ENCODE peak calls at places on chromosome 18, in seven cellular contexts. Y is RWPE1; P is DMS153; M is heart right ventricle; A is CD8-positive, alpha-beta T cell; K is A172; G is endothelial cell. R is an unnamed sample.

GRCh38 chr18:22467760-22468553 is 50.2 kb upstream of the CTAGE1 start:
- DNase-seq in G (no peak), M (no peak), Y (peak), P (no peak), K (peak), A (no peak), R (peak)

GRCh38 chr18:8959551-8960135 is 142.9 kb upstream of the NDUFV2 start:
- DNase-seq in A (no peak), G (no peak), P (no peak), Y (no peak), M (no peak), K (no peak), R (no peak)

GRCh38 chr18:23020555-23021294 is 87.6 kb downstream of the RBBP8 start:
- DNase-seq in A (no peak), M (no peak), K (no peak), P (no peak), Y (no peak), G (no peak), R (no peak)

GRCh38 chr18:38940863-38941531 is 1375.4 kb upstream of the CELF4 start:
- DNase-seq in P (no peak), Y (peak), K (peak), A (peak), G (no peak), M (no peak), R (no peak)

GRCh38 chr18:55522011-55522410 is 66.0 kb downstream of the TCF4 start:
- DNase-seq in G (peak), A (no peak), P (no peak), K (no peak), Y (no peak), M (no peak), R (no peak)

GRCh38 chr18:76369791-76370555 is 125.1 kb downstream of the ZNF516 start:
- DNase-seq in M (no peak), G (no peak), K (no peak), P (no peak), A (no peak), Y (no peak), R (no peak)

GRCh38 chr18:36186461-36187137 is 698 bp upstream of the MOCOS start:
- DNase-seq in P (no peak), K (peak), Y (peak), G (peak), M (peak), A (no peak), R (no peak)

GRCh38 chr18:35267161-35267651 is 22.8 kb downstream of the ZSCAN30 start:
- DNase-seq in K (no peak), P (peak), Y (no peak), A (peak), M (peak), G (peak), R (no peak)

R was measured in HS-27A.